ENCODE peak calls at places on chromosomes 7 and 10, in eight cellular contexts. S is stimulated activated CD4-positive, alpha-beta T cell treated with anti-CD3 and anti-CD28 coated beads, Interleukin-15, amount 100 ng/mL, for 1 hour; D is T follicular helper cell; B is activated T-cell treated with anti-CD3 and anti-CD28 coated beads for 1 hour; P is psoas muscle; Y is cardiac fibroblast; F is H4; Z is DMS79 treated with DMSO at 0.1 percent for 48 hours. A is an unnamed sample.

GRCh38 chr7:77425151-77426051 is 9.3 kb upstream of the GSAP start:
- DNase-seq in S (no peak), D (no peak), B (no peak), P (no peak), Y (peak), F (peak), Z (no peak), A (no peak)

GRCh38 chr10:124705021-124705740 is 39.0 kb downstream of the FAM53B start:
- DNase-seq in S (no peak), D (no peak), B (no peak), P (peak), Y (no peak), F (no peak), Z (peak), A (no peak)

GRCh38 chr7:114148779-114149178 is 230.0 kb upstream of the PPP1R3A start:
- DNase-seq in S (no peak), D (no peak), B (no peak), P (no peak), Y (no peak), F (no peak), Z (no peak), A (no peak)

GRCh38 chr7:130242198-130243014 is 24.3 kb upstream of the CPA2 start:
- DNase-seq in S (peak), D (peak), B (peak), P (peak), Y (peak), F (peak), Z (peak), A (peak)

GRCh38 chr10:95295031-95295755 is 4.4 kb upstream of the PDLIM1 start:
- DNase-seq in S (no peak), D (no peak), B (peak), P (peak), Y (peak), F (no peak), Z (peak), A (no peak)

GRCh38 chr10:99266383-99266782 is 30.7 kb upstream of the HPSE2 start:
- DNase-seq in S (no peak), D (no peak), B (no peak), P (no peak), Y (no peak), F (no peak), Z (no peak), A (no peak)

GRCh38 chr7:7681191-7681935 is 37.0 kb downstream of the RPA3 start:
- DNase-seq in S (no peak), D (peak), B (peak), P (no peak), Y (peak), F (peak), Z (peak), A (no peak)

GRCh38 chr7:41206267-41206666 is 496.6 kb downstream of the INHBA start:
- DNase-seq in S (no peak), D (no peak), B (no peak), P (no peak), Y (no peak), F (no peak), Z (no peak), A (no peak)

GRCh38 chr7:24069751-24070150 is 214.2 kb upstream of the NPY start:
- DNase-seq in S (no peak), D (no peak), B (no peak), P (no peak), Y (no peak), F (no peak), Z (no peak), A (no peak)

GRCh38 chr10:29435809-29436501 is 147.1 kb downstream of the LYZL1 start:
- DNase-seq in S (no peak), D (no peak), B (no peak), P (no peak), Y (peak), F (no peak), Z (no peak), A (no peak)

GRCh38 chr10:23448802-23449570 is 10.1 kb downstream of the OTUD1 start:
- DNase-seq in S (no peak), D (no peak), B (no peak), P (no peak), Y (peak), F (peak), Z (no peak), A (no peak)

GRCh38 chr7:322111-322671 is 32.2 kb downstream of the FOXL3 start:
- DNase-seq in S (peak), D (peak), B (peak), P (peak), Y (peak), F (peak), Z (peak), A (peak)

GRCh38 chr7:1210979-1211608 is 21.6 kb upstream of the UNCX start:
- DNase-seq in S (no peak), D (no peak), B (no peak), P (no peak), Y (no peak), F (peak), Z (peak), A (no peak)

GRCh38 chr7:27917119-27917518 is 177.2 kb downstream of the TAX1BP1 start:
- DNase-seq in S (no peak), D (no peak), B (no peak), P (no peak), Y (no peak), F (no peak), Z (peak), A (no peak)

GRCh38 chr7:138125598-138126111 is 49.4 kb downstream of the AKR1D1 start:
- DNase-seq in S (no peak), D (no peak), B (no peak), P (no peak), Y (no peak), F (peak), Z (no peak), A (no peak)

GRCh38 chr7:125010540-125010939 is 80.9 kb upstream of the POT1 start:
- DNase-seq in S (no peak), D (no peak), B (no peak), P (no peak), Y (no peak), F (no peak), Z (no peak), A (no peak)

GRCh38 chr10:13115832-13116793 is 16.1 kb downstream of the OPTN start:
- DNase-seq in S (no peak), D (no peak), B (peak), P (no peak), Y (no peak), F (no peak), Z (no peak), A (no peak)

GRCh38 chr10:132627736-132628512 is 90.3 kb downstream of the INPP5A start:
- DNase-seq in S (no peak), D (no peak), B (no peak), P (peak), Y (peak), F (no peak), Z (peak), A (no peak)

A was measured in T-helper 17 cell.